ENCODE peak calls at places on chromosomes 4 and X, in seven cellular contexts. G is amniotic epithelial cell, C is dermis microvascular lymphatic vessel endothelial cell, M is AML-193, X is endothelial cell, T is midbrain, B is right atrium auricular region. Z is an unnamed sample.

GRCh38 chrX:101191217-101191750 is 28.3 kb upstream of the DRP2 start:
- DNase-seq in G (no peak), C (peak), M (no peak), X (peak), T (no peak), B (no peak), Z (no peak)

GRCh38 chr4:133555671-133556070 is 406.6 kb downstream of the PCDH10 start:
- DNase-seq in G (peak), C (no peak), M (no peak), X (no peak), T (no peak), B (no peak), Z (no peak)

GRCh38 chr4:87966095-87966496 is 9.4 kb upstream of the SPP1 start:
- DNase-seq in G (no peak), C (no peak), M (no peak), X (no peak), T (no peak), B (no peak), Z (no peak)

GRCh38 chr4:176489001-176489400 is 169.2 kb downstream of the SPCS3 start:
- DNase-seq in G (no peak), C (no peak), M (no peak), X (no peak), T (no peak), B (no peak), Z (no peak)

GRCh38 chr4:108172231-108172779 is 3.6 kb upstream of the LEF1 start:
- DNase-seq in G (no peak), C (peak), M (no peak), X (peak), T (no peak), B (no peak), Z (no peak)

GRCh38 chr4:143406523-143406922 is 69.8 kb downstream of the GAB1 start:
- DNase-seq in G (no peak), C (peak), M (no peak), X (no peak), T (no peak), B (peak), Z (no peak)

GRCh38 chrX:153226344-153227190 is 47.5 kb downstream of the MAGEA1 start:
- DNase-seq in G (peak), C (no peak), M (no peak), X (peak), T (no peak), B (no peak), Z (no peak)

GRCh38 chr4:143384381-143384994 is 47.8 kb downstream of the GAB1 start:
- DNase-seq in G (no peak), C (peak), M (no peak), X (no peak), T (no peak), B (peak), Z (no peak)

GRCh38 chr4:148015058-148015457 is 283.2 kb downstream of the ARHGAP10 start:
- DNase-seq in G (peak), C (peak), M (no peak), X (no peak), T (no peak), B (no peak), Z (no peak)

GRCh38 chr4:118557298-118557851 is 127.8 kb upstream of the METTL14 start:
- DNase-seq in G (peak), C (no peak), M (peak), X (no peak), T (no peak), B (no peak), Z (no peak)